ENCODE peak calls at places on chromosomes 6 and 20, in seven cellular contexts. One of them, this sample, is unnamed.

GRCh38 chr6:152952045-152952444 is 30.8 kb downstream of the FBXO5 start:
- DNase-seq in H9: no peak
- DNase-seq in IMR-90: peak; percentile 62
- DNase-seq in mesendoderm: peak; percentile 28
- DNase-seq in H1: peak; percentile 17
- DNase-seq in trophoblast cell: no peak
- DNase-seq in mesenchymal stem cell: peak; percentile 23
- DNase-seq in this sample: no peak

GRCh38 chr6:136990754-136991153 is 54.0 kb downstream of the IL20RA start:
- DNase-seq in H9: no peak
- DNase-seq in IMR-90: no peak
- DNase-seq in mesendoderm: peak; percentile 76
- DNase-seq in H1: no peak
- DNase-seq in trophoblast cell: no peak
- DNase-seq in mesenchymal stem cell: no peak
- DNase-seq in this sample: no peak

GRCh38 chr20:53942121-53942816 is 128.1 kb downstream of the BCAS1 start:
- DNase-seq in H9: peak; percentile 83
- DNase-seq in IMR-90: no peak
- DNase-seq in mesendoderm: peak; percentile 94
- DNase-seq in H1: no peak
- DNase-seq in trophoblast cell: no peak
- DNase-seq in mesenchymal stem cell: no peak
- DNase-seq in this sample: no peak

GRCh38 chr20:41249781-41250281 is 67.7 kb downstream of the ZHX3 start:
- DNase-seq in H9: peak; percentile 86
- DNase-seq in IMR-90: peak; percentile 29
- DNase-seq in mesendoderm: peak; percentile 90
- DNase-seq in H1: peak; percentile 56
- DNase-seq in trophoblast cell: peak; percentile 36
- DNase-seq in mesenchymal stem cell: peak; percentile 82
- DNase-seq in this sample: peak; percentile 48

GRCh38 chr6:168578036-168578435 is 137.1 kb downstream of the SMOC2 start:
- DNase-seq in H9: no peak
- DNase-seq in IMR-90: no peak
- DNase-seq in mesendoderm: no peak
- DNase-seq in H1: no peak
- DNase-seq in trophoblast cell: no peak
- DNase-seq in mesenchymal stem cell: no peak
- DNase-seq in this sample: no peak

GRCh38 chr6:169669889-169670288 is 31.9 kb downstream of the WDR27 start:
- DNase-seq in H9: no peak
- DNase-seq in IMR-90: peak; percentile 32
- DNase-seq in mesendoderm: no peak
- DNase-seq in H1: no peak
- DNase-seq in trophoblast cell: no peak
- DNase-seq in mesenchymal stem cell: peak; percentile 30
- DNase-seq in this sample: no peak

GRCh38 chr6:152634773-152635172 is 2.4 kb downstream of the SYNE1 start:
- DNase-seq in H9: no peak
- DNase-seq in IMR-90: no peak
- DNase-seq in mesendoderm: no peak
- DNase-seq in H1: no peak
- DNase-seq in trophoblast cell: no peak
- DNase-seq in mesenchymal stem cell: no peak
- DNase-seq in this sample: no peak

GRCh38 chr6:79127660-79128059 is 49.6 kb upstream of the PHIP start:
- DNase-seq in H9: peak; percentile 72
- DNase-seq in IMR-90: no peak
- DNase-seq in mesendoderm: peak; percentile 70
- DNase-seq in H1: no peak
- DNase-seq in trophoblast cell: no peak
- DNase-seq in mesenchymal stem cell: no peak
- DNase-seq in this sample: no peak

GRCh38 chr20:56460459-56460858 is 8.0 kb upstream of the RTF2 start:
- DNase-seq in H9: no peak
- DNase-seq in IMR-90: no peak
- DNase-seq in mesendoderm: no peak
- DNase-seq in H1: no peak
- DNase-seq in trophoblast cell: no peak
- DNase-seq in mesenchymal stem cell: no peak
- DNase-seq in this sample: no peak

DNA sequence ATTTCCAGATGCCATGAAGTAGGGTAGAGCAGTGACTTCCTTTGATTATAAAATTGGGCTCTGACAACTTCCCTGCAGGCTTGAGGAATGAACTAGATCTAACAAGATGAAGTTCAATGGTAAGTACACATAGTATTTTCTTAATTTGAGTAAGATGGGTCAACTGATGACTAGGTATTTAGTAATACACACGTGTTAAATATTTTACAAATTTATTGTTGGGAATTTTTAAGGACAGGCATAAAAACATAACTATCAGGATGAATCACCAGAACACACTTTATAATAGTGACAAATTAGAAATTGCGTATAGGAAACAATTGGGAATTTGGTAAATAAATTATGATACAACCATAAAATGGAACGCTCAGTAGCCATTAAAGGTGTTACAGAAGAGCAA is 762.4 kb upstream of the SLC35B3 start:
- DNase-seq in H9: no peak
- DNase-seq in IMR-90: no peak
- DNase-seq in mesendoderm: no peak
- DNase-seq in H1: no peak
- DNase-seq in trophoblast cell: no peak
- DNase-seq in mesenchymal stem cell: no peak
- DNase-seq in this sample: no peak
- H3K27ac ChIP-seq in H9: no peak overlapping the region
- H3K27ac ChIP-seq in IMR-90: no peak overlapping the region
- H3K27ac ChIP-seq in mesendoderm: no peak overlapping the region
- H3K27ac ChIP-seq in H1: no peak overlapping the region
- H3K27ac ChIP-seq in trophoblast cell: no peak overlapping the region
- H3K27ac ChIP-seq in mesenchymal stem cell: no peak overlapping the region
- H3K27ac ChIP-seq in this sample: no peak overlapping the region

DNA sequence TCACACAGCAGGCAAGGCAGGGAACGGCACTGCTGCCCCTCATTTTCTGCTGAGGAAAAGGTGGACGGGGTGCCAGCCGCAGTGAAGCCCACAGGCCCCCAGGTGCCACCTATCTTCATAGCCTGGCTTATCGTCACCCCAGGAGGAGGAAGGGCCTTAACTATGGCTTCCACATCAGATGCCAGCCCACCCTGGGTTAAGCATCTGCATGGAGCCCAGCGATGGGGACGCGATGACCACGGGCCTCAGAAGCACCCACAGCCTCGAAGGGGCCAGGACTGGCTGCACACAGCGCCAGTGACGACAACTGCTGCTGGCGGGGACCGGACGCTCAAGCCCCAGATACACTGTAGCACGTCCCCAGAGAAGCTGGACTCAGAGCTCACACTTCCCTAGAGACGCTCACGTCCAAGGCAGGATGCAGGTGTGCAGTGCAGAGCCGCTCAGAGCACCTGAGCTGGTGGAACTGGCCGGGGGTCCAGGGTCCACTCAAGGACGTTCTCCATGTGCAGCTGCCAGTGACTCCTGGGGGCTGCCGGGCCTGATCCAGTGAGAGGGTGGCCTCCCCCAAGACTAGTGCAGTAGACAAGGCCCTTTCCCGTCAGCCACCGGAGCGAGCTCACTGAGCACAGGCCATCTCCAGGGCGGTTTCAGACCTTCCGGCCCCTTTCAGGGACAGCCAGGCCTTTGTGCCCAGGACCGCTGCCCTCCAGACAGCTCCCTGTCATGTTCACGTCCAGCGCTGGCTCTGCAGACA is 83.0 kb downstream of the YTHDF1 start:
- DNase-seq in H9: peak; percentile 26
- DNase-seq in IMR-90: no peak
- DNase-seq in mesendoderm: no peak
- DNase-seq in H1: no peak
- DNase-seq in trophoblast cell: no peak
- DNase-seq in mesenchymal stem cell: no peak
- DNase-seq in this sample: no peak
- H2AK5ac ChIP-seq in H9: no peak overlapping the region
- H2AK5ac ChIP-seq in IMR-90: no peak overlapping the region
- H2AK5ac ChIP-seq in mesendoderm: no peak overlapping the region
- H2AK5ac ChIP-seq in H1: peak overlapping the region; percentile 53
- H2AK5ac ChIP-seq in trophoblast cell: no peak overlapping the region
- H2AK5ac ChIP-seq in mesenchymal stem cell: no peak overlapping the region
- H2AK5ac ChIP-seq in this sample: peak overlapping the region; percentile 27

DNA sequence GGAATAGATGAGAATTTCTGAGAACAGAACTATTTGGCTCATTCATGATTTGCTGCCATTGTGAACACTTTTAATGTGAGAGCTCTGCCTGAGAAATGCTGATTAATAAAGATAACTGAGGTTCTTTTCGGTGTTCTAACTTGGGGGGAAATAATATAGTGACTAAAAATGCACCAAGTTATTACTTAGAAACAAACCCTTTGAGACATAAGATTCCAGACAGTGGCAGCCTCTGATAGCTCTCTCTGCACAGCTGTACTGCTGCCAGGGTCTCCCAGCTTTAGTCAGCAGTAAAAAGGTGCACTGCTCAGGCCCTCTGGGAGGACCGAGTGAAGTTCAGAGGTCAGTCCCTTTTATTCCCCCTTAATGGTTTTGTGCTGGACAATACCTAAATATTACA is 2.5 kb upstream of the PRDM1 start:
- DNase-seq in H9: no peak
- DNase-seq in IMR-90: no peak
- DNase-seq in mesendoderm: no peak
- DNase-seq in H1: no peak
- DNase-seq in trophoblast cell: no peak
- DNase-seq in mesenchymal stem cell: no peak
- DNase-seq in this sample: no peak
- H3K27ac ChIP-seq in H9: no peak overlapping the region
- H3K27ac ChIP-seq in IMR-90: peak overlapping the region; percentile 5
- H3K27ac ChIP-seq in mesendoderm: no peak overlapping the region
- H3K27ac ChIP-seq in H1: no peak overlapping the region
- H3K27ac ChIP-seq in trophoblast cell: no peak overlapping the region
- H3K27ac ChIP-seq in mesenchymal stem cell: no peak overlapping the region
- H3K27ac ChIP-seq in this sample: no peak overlapping the region

GRCh38 chr6:123616942-123617341 is 19.8 kb downstream of the TRDN start:
- DNase-seq in H9: no peak
- DNase-seq in IMR-90: no peak
- DNase-seq in mesendoderm: no peak
- DNase-seq in H1: no peak
- DNase-seq in trophoblast cell: no peak
- DNase-seq in mesenchymal stem cell: no peak
- DNase-seq in this sample: no peak
- H2AK5ac ChIP-seq in H9: no peak overlapping the region
- H2AK5ac ChIP-seq in IMR-90: no peak overlapping the region
- H2AK5ac ChIP-seq in mesendoderm: no peak overlapping the region
- H2AK5ac ChIP-seq in H1: no peak overlapping the region
- H2AK5ac ChIP-seq in trophoblast cell: no peak overlapping the region
- H2AK5ac ChIP-seq in mesenchymal stem cell: no peak overlapping the region
- H2AK5ac ChIP-seq in this sample: no peak overlapping the region

This sample was measured in neuronal stem cell.